ENCODE peak calls at places on chromosomes 1 and 21, in nine cellular contexts. I is GM23338, J is thoracic aorta, F is left lung, X is esophagus muscularis mucosa, O is testis, L is A549, C is left ventricle myocardium inferior, K is adrenal gland. R is an unnamed sample.

GRCh38 chr21:15140321-15141019 is 75.7 kb upstream of the NRIP1 start:
- DNase-seq in X (no peak), C (no peak), K (no peak), I (no peak), L (peak), F (no peak), O (peak), J (no peak), R (peak)

GRCh38 chr1:8031176-8031785 is 5.2 kb upstream of the ERRFI1 start:
- DNase-seq in I (peak), C (no peak), X (no peak), F (no peak), O (no peak), K (no peak), L (no peak), J (no peak), R (no peak)

GRCh38 chr1:117826119-117826518 is 103.3 kb downstream of the GDAP2 start:
- DNase-seq in X (no peak), C (no peak), I (no peak), O (no peak), J (no peak), F (no peak), K (no peak), L (no peak), R (no peak)

GRCh38 chr1:21641967-21642366 is 27.2 kb downstream of the RAP1GAP start:
- DNase-seq in F (no peak), J (no peak), O (no peak), I (no peak), X (no peak), L (no peak), K (peak), C (peak), R (peak)

GRCh38 chr1:35717911-35718476 is 690 bp downstream of the C1orf216 start:
- DNase-seq in L (peak), F (no peak), O (peak), I (peak), K (peak), X (no peak), J (no peak), C (peak), R (peak)

GRCh38 chr21:44643911-44644310 is 2.3 kb upstream of the KRTAP10-11 start:
- DNase-seq in J (no peak), F (no peak), L (no peak), I (no peak), C (no peak), K (no peak), O (no peak), X (peak), R (peak)

GRCh38 chr21:38878394-38879179 is 72.9 kb downstream of the ETS2 start:
- DNase-seq in I (no peak), C (no peak), X (no peak), K (no peak), J (no peak), L (no peak), F (peak), O (no peak), R (no peak)

GRCh38 chr1:4483031-4483625 is 171.3 kb upstream of the AJAP1 start:
- DNase-seq in X (no peak), L (no peak), C (no peak), J (no peak), I (no peak), O (no peak), K (no peak), F (no peak), R (no peak)

GRCh38 chr1:72122099-72122893 is 160.0 kb downstream of the NEGR1 start:
- DNase-seq in O (no peak), C (no peak), L (no peak), F (no peak), K (no peak), I (no peak), J (no peak), X (no peak), R (no peak)

GRCh38 chr21:42809171-42809570 is 70.2 kb downstream of the WDR4 start:
- DNase-seq in I (no peak), O (no peak), F (no peak), J (no peak), C (no peak), K (no peak), L (no peak), X (peak), R (no peak)

GRCh38 chr1:25631750-25632495 is 15.3 kb downstream of the MAN1C1 start:
- DNase-seq in L (no peak), X (peak), F (no peak), J (no peak), K (no peak), I (no peak), O (no peak), C (no peak), R (no peak)

GRCh38 chr1:50208296-50208695 is 99.6 kb downstream of the ELAVL4 start:
- DNase-seq in C (no peak), O (no peak), X (no peak), F (no peak), J (no peak), I (no peak), L (no peak), K (no peak), R (no peak)

GRCh38 chr21:44872568-44873355 is 728 bp downstream of the PTTG1IP start:
- DNase-seq in L (no peak), J (peak), I (peak), K (peak), X (no peak), C (peak), F (no peak), O (peak), R (peak)

GRCh38 chr21:33266050-33266783 is at the start of gene IL10RB:
- DNase-seq in C (peak), F (peak), K (peak), O (peak), X (peak), L (peak), J (peak), I (peak), R (peak)

GRCh38 chr1:157490337-157491165 is 61.8 kb downstream of the FCRL5 start:
- DNase-seq in X (no peak), K (peak), L (peak), J (no peak), C (peak), O (peak), F (peak), I (peak), R (peak)

GRCh38 chr21:25772680-25773079 is 37.9 kb downstream of the GABPA start:
- DNase-seq in L (no peak), I (no peak), K (no peak), O (no peak), X (no peak), F (no peak), C (no peak), J (no peak), R (no peak)

GRCh38 chr1:115404936-115405335 is 66.9 kb upstream of the NGF start:
- DNase-seq in C (no peak), L (no peak), O (no peak), K (no peak), F (no peak), J (no peak), X (no peak), I (peak), R (no peak)

GRCh38 chr1:156097499-156098178 is 15.4 kb upstream of the MEX3A start:
- DNase-seq in I (no peak), O (no peak), X (no peak), L (no peak), K (no peak), J (no peak), C (no peak), F (no peak), R (no peak)

GRCh38 chr1:207251066-207251465 is 70.4 kb upstream of the CD55 start:
- DNase-seq in X (no peak), K (no peak), L (no peak), O (no peak), J (no peak), F (no peak), I (no peak), C (no peak), R (no peak)

GRCh38 chr1:203056516-203056915 is 29.3 kb downstream of the MYOG start:
- DNase-seq in I (peak), X (no peak), O (no peak), C (no peak), J (no peak), F (no peak), L (no peak), K (no peak), R (no peak)

GRCh38 chr1:203426349-203426748 is 49.3 kb upstream of the PRELP start:
- DNase-seq in F (no peak), L (no peak), C (no peak), K (no peak), O (no peak), J (no peak), I (no peak), X (no peak), R (no peak)

GRCh38 chr1:46802901-46803574 is 4.2 kb downstream of the CYP4B1 start:
- DNase-seq in X (peak), J (no peak), I (no peak), F (no peak), O (no peak), K (no peak), L (no peak), C (no peak), R (no peak)

GRCh38 chr1:10211805-10212405 is 1.5 kb downstream of the KIF1B start:
- DNase-seq in X (no peak), J (no peak), I (no peak), O (no peak), L (peak), K (peak), F (no peak), C (no peak), R (no peak)

GRCh38 chr1:207031632-207032258 is 811 bp downstream of the C1orf116 start:
- DNase-seq in O (no peak), I (no peak), K (no peak), C (no peak), F (no peak), L (no peak), X (no peak), J (no peak), R (peak)

GRCh38 chr21:37986751-37987399 is 70.6 kb upstream of the KCNJ6 start:
- DNase-seq in I (no peak), J (no peak), C (no peak), K (no peak), X (no peak), F (no peak), L (no peak), O (no peak), R (no peak)

GRCh38 chr1:223706077-223706988 is 6.0 kb upstream of the CAPN2 start:
- DNase-seq in J (no peak), O (no peak), C (no peak), X (no peak), I (no peak), K (peak), L (no peak), F (no peak), R (peak)

GRCh38 chr21:35239811-35240219 is 190.7 kb upstream of the RUNX1 start:
- DNase-seq in L (no peak), O (no peak), C (peak), I (no peak), K (no peak), F (no peak), X (no peak), J (no peak), R (no peak)

GRCh38 chr1:116770625-116771024 is 16.4 kb downstream of the CD2 start:
- DNase-seq in F (no peak), K (no peak), L (no peak), X (no peak), J (no peak), O (no peak), I (no peak), C (no peak), R (no peak)

GRCh38 chr1:70355111-70355407 is 537 bp upstream of the ANKRD13C start:
- DNase-seq in I (no peak), K (no peak), X (no peak), J (no peak), L (no peak), O (no peak), C (no peak), F (no peak), R (no peak)

GRCh38 chr1:245153645-245154428 is 948 bp upstream of the KIF26B start:
- DNase-seq in F (peak), O (peak), C (no peak), I (peak), L (peak), X (no peak), J (no peak), K (no peak), R (no peak)

GRCh38 chr21:14114251-14114650 is 96.5 kb downstream of the LIPI start:
- DNase-seq in K (no peak), I (peak), C (no peak), L (no peak), F (no peak), J (no peak), X (no peak), O (no peak), R (no peak)

GRCh38 chr21:27464643-27465042 is 497.8 kb upstream of the ADAMTS5 start:
- DNase-seq in F (no peak), L (no peak), C (no peak), O (no peak), K (no peak), J (no peak), X (no peak), I (no peak), R (no peak)

GRCh38 chr21:36909901-36910561 is 56.4 kb downstream of the HLCS start:
- DNase-seq in I (no peak), X (no peak), C (no peak), L (peak), O (no peak), F (no peak), J (no peak), K (no peak), R (no peak)

GRCh38 chr1:200062143-200062542 is 34.6 kb downstream of the NR5A2 start:
- DNase-seq in K (no peak), X (no peak), L (no peak), O (no peak), I (no peak), J (no peak), C (no peak), F (no peak), R (no peak)

GRCh38 chr21:28235169-28235892 is 757.3 kb downstream of the LTN1 start:
- DNase-seq in C (peak), K (peak), X (no peak), I (peak), J (no peak), L (no peak), F (peak), O (peak), R (no peak)

DNA sequence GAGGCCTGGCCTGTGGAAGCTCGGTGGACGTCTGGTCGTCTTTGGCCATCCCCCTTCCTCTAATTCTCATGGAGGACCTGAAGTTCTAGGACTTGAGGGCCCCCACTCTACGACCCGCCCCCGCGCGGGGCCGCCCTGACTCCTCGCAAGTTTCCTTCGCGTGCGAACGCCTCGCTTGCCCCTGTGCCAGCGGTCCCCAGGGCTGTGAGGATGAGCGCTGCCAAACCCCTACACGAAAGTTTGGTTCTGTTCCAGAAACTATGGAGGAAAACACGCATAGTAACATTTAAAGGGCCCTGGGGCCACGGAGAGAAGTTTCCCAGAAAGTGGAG is 294 bp upstream of the GNG12 start:
- DNase-seq in I (no peak), F (no peak), L (no peak), X (no peak), K (peak), J (no peak), C (no peak), O (peak), R (no peak)
- H3K27ac ChIP-seq in I (no peak), F (peak), L (peak), X (peak), K (peak), J (peak), C (peak), O (peak), R (peak)

GRCh38 chr1:153881764-153882163 is 41.0 kb downstream of the GATAD2B start:
- DNase-seq in C (no peak), J (no peak), L (no peak), I (no peak), O (no peak), X (no peak), K (no peak), F (no peak), R (no peak)
- TF ChIP-seq CTCF in C (no peak), J (no peak), L (no peak), I (no peak), O (no peak), X (no peak), K (no peak), F (no peak), R (no peak)

GRCh38 chr1:154961207-154961496 is 430 bp downstream of the PYGO2 start:
- DNase-seq in O (no peak), F (no peak), C (no peak), L (peak), K (peak), X (no peak), I (no peak), J (no peak), R (no peak)

GRCh38 chr1:154959448-154959825 is 2.1 kb downstream of the PYGO2 start:
- DNase-seq in I (no peak), F (no peak), X (no peak), L (no peak), K (no peak), J (no peak), C (no peak), O (no peak), R (no peak)

GRCh38 chr1:154957258-154957657 is 1.4 kb upstream of the PBXIP1 start:
- DNase-seq in O (no peak), C (no peak), J (no peak), K (no peak), F (no peak), I (no peak), L (no peak), X (no peak), R (no peak)

GRCh38 chr1:154960446-154961136 is 991 bp downstream of the PYGO2 start:
- DNase-seq in F (no peak), J (no peak), L (no peak), I (no peak), X (no peak), C (no peak), K (no peak), O (no peak), R (no peak)

GRCh38 chr1:154958681-154959447 is 2.7 kb downstream of the PYGO2 start:
- DNase-seq in J (no peak), X (no peak), F (no peak), C (no peak), K (no peak), I (no peak), L (no peak), O (no peak), R (no peak)
- H3K27ac ChIP-seq in J (no peak), X (peak), F (no peak), C (no peak), K (no peak), I (no peak), L (no peak), O (no peak), R (no peak)

DNA sequence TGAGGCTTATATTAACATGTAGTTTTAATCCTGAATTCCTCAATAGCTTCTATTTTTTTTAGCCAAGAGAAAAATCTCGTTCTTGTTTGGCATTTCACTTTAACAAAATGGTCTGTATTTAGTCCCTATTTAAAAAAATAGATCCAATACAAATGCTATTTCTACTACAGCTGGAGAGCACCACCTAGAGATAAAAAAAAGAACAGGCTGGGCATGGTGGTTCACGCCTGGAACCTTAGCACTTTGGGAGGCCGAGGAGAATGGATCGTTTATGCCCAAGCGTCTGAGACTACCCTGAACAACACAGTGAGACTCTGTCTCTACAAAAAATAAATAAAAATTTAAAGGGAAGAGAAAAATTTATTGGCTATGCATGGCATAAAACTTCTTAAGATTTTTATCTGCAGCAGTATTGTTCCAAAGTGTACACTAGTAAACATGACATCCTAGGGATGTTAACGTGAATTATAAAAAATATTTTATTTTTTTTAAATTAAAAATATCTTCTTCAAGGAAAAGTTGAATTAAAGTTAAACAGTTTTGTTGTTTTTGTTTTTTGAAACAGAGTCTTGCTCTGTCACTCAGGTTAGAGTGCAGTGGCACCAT is 4.4 kb downstream of the ST7L start:
- DNase-seq in C (no peak), X (no peak), J (no peak), I (peak), L (no peak), O (no peak), F (no peak), K (no peak), R (no peak)
- TF ChIP-seq CTCF in C (peak), X (no peak), J (peak), I (peak), L (peak), O (peak), F (no peak), K (peak), R (no peak)